ENCODE peak calls at places on chromosome 15, in five cellular contexts. One of them, this sample, is unnamed.

GRCh38 chr15:101543431-101543830 is 53.9 kb upstream of the PCSK6 start:
- DNase-seq in CD8-positive, alpha-beta memory T cell: no peak
- DNase-seq in GM23248: no peak
- DNase-seq in A549: no peak
- DNase-seq in astrocyte of the spinal cord: no peak
- DNase-seq in this sample: no peak

GRCh38 chr15:85374831-85375230 is 5.6 kb upstream of the AKAP13 start:
- DNase-seq in A549: no peak
- DNase-seq in GM23248: no peak
- DNase-seq in astrocyte of the spinal cord: no peak
- DNase-seq in CD8-positive, alpha-beta memory T cell: no peak
- DNase-seq in this sample: no peak

GRCh38 chr15:78203346-78204225 is 30.8 kb downstream of the ACSBG1 start:
- DNase-seq in A549: no peak
- DNase-seq in GM23248: no peak
- DNase-seq in CD8-positive, alpha-beta memory T cell: no peak
- DNase-seq in astrocyte of the spinal cord: no peak
- DNase-seq in this sample: no peak

GRCh38 chr15:44999105-44999504 is 23.9 kb upstream of the SORD start:
- DNase-seq in GM23248: no peak
- DNase-seq in astrocyte of the spinal cord: no peak
- DNase-seq in CD8-positive, alpha-beta memory T cell: no peak
- DNase-seq in A549: no peak
- DNase-seq in this sample: no peak

GRCh38 chr15:46892621-46893160 is 824.6 kb upstream of the SEMA6D start:
- DNase-seq in GM23248: no peak
- DNase-seq in CD8-positive, alpha-beta memory T cell: no peak
- DNase-seq in astrocyte of the spinal cord: no peak
- DNase-seq in A549: no peak
- DNase-seq in this sample: no peak

GRCh38 chr15:31483053-31483923 is 156.7 kb downstream of the KLF13 start:
- DNase-seq in astrocyte of the spinal cord: no peak
- DNase-seq in GM23248: peak
- DNase-seq in A549: no peak
- DNase-seq in CD8-positive, alpha-beta memory T cell: peak
- DNase-seq in this sample: peak

GRCh38 chr15:98547255-98547654 is 101.1 kb upstream of the IGF1R start:
- DNase-seq in A549: no peak
- DNase-seq in CD8-positive, alpha-beta memory T cell: no peak
- DNase-seq in astrocyte of the spinal cord: no peak
- DNase-seq in GM23248: no peak
- DNase-seq in this sample: no peak

GRCh38 chr15:100910556-100910955 is 8.6 kb upstream of the LRRK1 start:
- DNase-seq in A549: no peak
- DNase-seq in GM23248: no peak
- DNase-seq in astrocyte of the spinal cord: no peak
- DNase-seq in CD8-positive, alpha-beta memory T cell: no peak
- DNase-seq in this sample: no peak

GRCh38 chr15:76208084-76208785 is 103.0 kb downstream of the ETFA start:
- DNase-seq in A549: no peak
- DNase-seq in astrocyte of the spinal cord: no peak
- DNase-seq in CD8-positive, alpha-beta memory T cell: no peak
- DNase-seq in GM23248: no peak
- DNase-seq in this sample: no peak

GRCh38 chr15:73989001-73989798 is 2.9 kb downstream of the STOML1 start:
- DNase-seq in A549: no peak
- DNase-seq in GM23248: peak
- DNase-seq in astrocyte of the spinal cord: peak
- DNase-seq in CD8-positive, alpha-beta memory T cell: no peak
- DNase-seq in this sample: no peak

GRCh38 chr15:101068961-101069734 is 150.0 kb downstream of the LRRK1 start:
- DNase-seq in astrocyte of the spinal cord: peak
- DNase-seq in A549: no peak
- DNase-seq in CD8-positive, alpha-beta memory T cell: no peak
- DNase-seq in GM23248: peak
- DNase-seq in this sample: no peak

GRCh38 chr15:27235161-27235560 is 264.2 kb downstream of the GABRG3 start:
- DNase-seq in astrocyte of the spinal cord: no peak
- DNase-seq in A549: no peak
- DNase-seq in CD8-positive, alpha-beta memory T cell: no peak
- DNase-seq in GM23248: no peak
- DNase-seq in this sample: no peak

GRCh38 chr15:69311319-69311721 is 12.6 kb downstream of the PAQR5 start:
- DNase-seq in A549: peak
- DNase-seq in CD8-positive, alpha-beta memory T cell: no peak
- DNase-seq in astrocyte of the spinal cord: no peak
- DNase-seq in GM23248: peak
- DNase-seq in this sample: no peak

GRCh38 chr15:92098869-92099268 is 245.4 kb downstream of the SLCO3A1 start:
- DNase-seq in CD8-positive, alpha-beta memory T cell: no peak
- DNase-seq in A549: no peak
- DNase-seq in GM23248: no peak
- DNase-seq in astrocyte of the spinal cord: no peak
- DNase-seq in this sample: no peak

GRCh38 chr15:81183403-81183760 is 13.3 kb upstream of the IL16 start:
- DNase-seq in GM23248: no peak
- DNase-seq in A549: no peak
- DNase-seq in astrocyte of the spinal cord: no peak
- DNase-seq in CD8-positive, alpha-beta memory T cell: no peak
- DNase-seq in this sample: no peak

GRCh38 chr15:69869291-69869690 is 228.4 kb downstream of the TLE3 start:
- DNase-seq in A549: no peak
- DNase-seq in astrocyte of the spinal cord: no peak
- DNase-seq in GM23248: no peak
- DNase-seq in CD8-positive, alpha-beta memory T cell: no peak
- DNase-seq in this sample: no peak

GRCh38 chr15:77944002-77944867 is 133.3 kb downstream of the TBC1D2B start:
- DNase-seq in A549: no peak
- DNase-seq in GM23248: peak
- DNase-seq in CD8-positive, alpha-beta memory T cell: no peak
- DNase-seq in astrocyte of the spinal cord: peak
- DNase-seq in this sample: peak

GRCh38 chr15:74723754-74724334 is 1.5 kb downstream of the CYP1A1 start:
- DNase-seq in GM23248: peak
- DNase-seq in astrocyte of the spinal cord: peak
- DNase-seq in A549: peak
- DNase-seq in CD8-positive, alpha-beta memory T cell: peak
- DNase-seq in this sample: no peak

GRCh38 chr15:101008158-101009139 is 89.3 kb downstream of the LRRK1 start:
- DNase-seq in astrocyte of the spinal cord: peak
- DNase-seq in GM23248: peak
- DNase-seq in CD8-positive, alpha-beta memory T cell: peak
- DNase-seq in A549: peak
- DNase-seq in this sample: peak

GRCh38 chr15:42079401-42079908 is 14.9 kb downstream of the PLA2G4D start:
- DNase-seq in CD8-positive, alpha-beta memory T cell: no peak
- DNase-seq in A549: no peak
- DNase-seq in astrocyte of the spinal cord: no peak
- DNase-seq in GM23248: peak
- DNase-seq in this sample: no peak

GRCh38 chr15:31458591-31458990 is 132.0 kb downstream of the KLF13 start:
- DNase-seq in A549: no peak
- DNase-seq in GM23248: no peak
- DNase-seq in astrocyte of the spinal cord: no peak
- DNase-seq in CD8-positive, alpha-beta memory T cell: no peak
- DNase-seq in this sample: no peak

GRCh38 chr15:40338041-40338657 is 2.6 kb downstream of the CCDC9B start:
- DNase-seq in CD8-positive, alpha-beta memory T cell: peak
- DNase-seq in A549: peak
- DNase-seq in astrocyte of the spinal cord: peak
- DNase-seq in GM23248: peak
- DNase-seq in this sample: peak

GRCh38 chr15:25730918-25731317 is 132.2 kb downstream of the ATP10A start:
- DNase-seq in A549: no peak
- DNase-seq in astrocyte of the spinal cord: no peak
- DNase-seq in CD8-positive, alpha-beta memory T cell: no peak
- DNase-seq in GM23248: no peak
- DNase-seq in this sample: no peak

GRCh38 chr15:58513681-58514336 is 82.0 kb downstream of the LIPC start:
- DNase-seq in CD8-positive, alpha-beta memory T cell: no peak
- DNase-seq in GM23248: no peak
- DNase-seq in astrocyte of the spinal cord: no peak
- DNase-seq in A549: no peak
- DNase-seq in this sample: no peak